ENCODE peak calls at places on chromosomes 6 and 20, in four cellular contexts. H is ACHN, L is NCI-H524, V is GM12865. J is an unnamed sample.

GRCh38 chr6:13268914-13269532 is 59.3 kb downstream of the TBC1D7 start:
- DNase-seq in H (no peak), L (no peak), V (no peak), J (no peak)

GRCh38 chr6:148374040-148374439 is 31.4 kb downstream of the SASH1 start:
- DNase-seq in H (no peak), L (no peak), V (no peak), J (no peak)

GRCh38 chr6:18585032-18585573 is 198.0 kb downstream of the RNF144B start:
- DNase-seq in H (peak), L (no peak), V (no peak), J (peak)

GRCh38 chr6:379367-380181 is 12.0 kb upstream of the IRF4 start:
- DNase-seq in H (no peak), L (no peak), V (peak), J (no peak)

GRCh38 chr6:158999154-158999668 is 791 bp downstream of the RSPH3 start:
- DNase-seq in H (peak), L (no peak), V (no peak), J (no peak)

GRCh38 chr20:55678126-55678525 is 327.2 kb downstream of the CBLN4 start:
- DNase-seq in H (no peak), L (no peak), V (no peak), J (no peak)

GRCh38 chr6:2162089-2162465 is 83.3 kb downstream of the GMDS start:
- DNase-seq in H (no peak), L (no peak), V (no peak), J (no peak)

GRCh38 chr6:24504642-24505586 is 10.1 kb downstream of the ALDH5A1 start:
- DNase-seq in H (no peak), L (no peak), V (no peak), J (no peak)

GRCh38 chr20:53899351-53900167 is 170.8 kb downstream of the BCAS1 start:
- DNase-seq in H (peak), L (peak), V (peak), J (peak)

GRCh38 chr20:33401042-33401921 is at the start of gene CDK5RAP1:
- DNase-seq in H (peak), L (peak), V (peak), J (peak)

GRCh38 chr6:42766163-42766670 is 15.6 kb upstream of the BICRAL start:
- DNase-seq in H (no peak), L (no peak), V (no peak), J (peak)

GRCh38 chr20:10793741-10794140 is 119.9 kb upstream of the JAG1 start:
- DNase-seq in H (no peak), L (no peak), V (no peak), J (no peak)

GRCh38 chr20:57513199-57513598 is 11.7 kb downstream of the CTCFL start:
- DNase-seq in H (no peak), L (no peak), V (no peak), J (no peak)

GRCh38 chr20:5781798-5782750 is 31.9 kb downstream of the SHLD1 start:
- DNase-seq in H (no peak), L (no peak), V (no peak), J (no peak)

GRCh38 chr6:157761331-157761921 is 61.6 kb upstream of the SNX9 start:
- DNase-seq in H (peak), L (no peak), V (peak), J (peak)

GRCh38 chr6:169171951-169172350 is 81.7 kb downstream of the THBS2 start:
- DNase-seq in H (no peak), L (no peak), V (no peak), J (no peak)

GRCh38 chr20:62666736-62667529 is 24.6 kb downstream of the SLCO4A1 start:
- DNase-seq in H (no peak), L (no peak), V (no peak), J (no peak)

GRCh38 chr6:95574811-95575210 is 2.5 kb upstream of the MANEA start:
- DNase-seq in H (no peak), L (no peak), V (no peak), J (no peak)

GRCh38 chr6:113187671-113188070 is 669.5 kb upstream of the MARCKS start:
- DNase-seq in H (no peak), L (no peak), V (no peak), J (no peak)

GRCh38 chr20:63219447-63219821 is 3.5 kb upstream of the YTHDF1 start:
- DNase-seq in H (no peak), L (no peak), V (no peak), J (no peak)

GRCh38 chr6:146965110-146965689 is 239.0 kb upstream of the STXBP5 start:
- DNase-seq in H (no peak), L (no peak), V (no peak), J (no peak)

GRCh38 chr6:32842690-32843089 is 1.2 kb downstream of the PSMB8 start:
- DNase-seq in H (no peak), L (no peak), V (no peak), J (no peak)

J was measured in kidney epithelial cell.